ENCODE peak calls at places on chromosomes 2 and 18, in eight cellular contexts. F, R, V, S, A, L, I and Z are unnamed samples.

GRCh38 chr2:218168635-218169462 is 2.1 kb upstream of the CXCR1 start:
- DNase-seq in A (peak), S (peak), R (peak), V (peak), F (peak), I (peak), L (peak), Z (peak)

GRCh38 chr2:206164261-206164862 is 4.7 kb downstream of the EEF1B2 start:
- DNase-seq in V (no peak), L (peak), S (peak), A (no peak), F (no peak), I (no peak), R (peak), Z (no peak)

GRCh38 chr2:121860033-121860810 is 104.8 kb downstream of the TSN start:
- DNase-seq in V (no peak), R (no peak), F (no peak), A (no peak), L (peak), I (no peak), S (no peak), Z (peak)

GRCh38 chr2:217617496-217618085 is 385.2 kb downstream of the TNS1 start:
- DNase-seq in R (no peak), V (no peak), I (no peak), A (no peak), S (no peak), L (peak), F (no peak), Z (no peak)

GRCh38 chr2:238403632-238404405 is 22.9 kb upstream of the ASB1 start:
- DNase-seq in V (no peak), L (no peak), A (no peak), I (no peak), R (peak), F (peak), S (no peak), Z (no peak)

GRCh38 chr2:67600472-67600871 is 203.3 kb downstream of the ETAA1 start:
- DNase-seq in R (no peak), L (no peak), A (no peak), V (no peak), I (peak), S (no peak), F (no peak), Z (no peak)

GRCh38 chr2:8015848-8016580 is 665.8 kb upstream of the ID2 start:
- DNase-seq in V (no peak), S (no peak), F (no peak), I (no peak), R (no peak), L (no peak), A (no peak), Z (no peak)

GRCh38 chr2:53668624-53669026 is 99.0 kb upstream of the CHAC2 start:
- DNase-seq in R (no peak), V (no peak), F (no peak), A (no peak), S (no peak), I (peak), L (no peak), Z (no peak)

GRCh38 chr2:636649-637405 is 40.4 kb downstream of the TMEM18 start:
- DNase-seq in A (peak), R (peak), F (peak), L (peak), V (peak), I (peak), S (peak), Z (peak)

GRCh38 chr18:61679836-61680235 is 213.0 kb downstream of the RNF152 start:
- DNase-seq in F (no peak), R (no peak), A (no peak), I (no peak), S (no peak), L (no peak), V (no peak), Z (no peak)

GRCh38 chr2:27075219-27075871 is 3.1 kb upstream of the EMILIN1 start:
- DNase-seq in L (peak), V (peak), I (no peak), F (peak), R (no peak), S (peak), A (peak), Z (no peak)

GRCh38 chr2:127154985-127155650 is 48.2 kb upstream of the BIN1 start:
- DNase-seq in R (no peak), F (no peak), S (no peak), A (peak), L (peak), I (no peak), V (no peak), Z (no peak)

GRCh38 chr2:108215794-108216211 is 24.0 kb upstream of the SULT1C3 start:
- DNase-seq in V (no peak), F (peak), L (peak), R (peak), A (no peak), S (no peak), I (no peak), Z (peak)

GRCh38 chr2:71458413-71459083 is 5.2 kb downstream of the DYSF start:
- DNase-seq in A (no peak), S (no peak), R (no peak), V (peak), L (peak), F (no peak), I (no peak), Z (peak)

GRCh38 chr2:61707984-61708852 is 145.6 kb downstream of the FAM161A start:
- DNase-seq in I (no peak), R (peak), A (no peak), L (peak), F (peak), V (peak), S (no peak), Z (peak)

GRCh38 chr2:188607501-188607900 is 315.8 kb downstream of the GULP1 start:
- DNase-seq in S (no peak), I (no peak), L (no peak), R (no peak), A (no peak), F (no peak), V (no peak), Z (no peak)

GRCh38 chr2:168635065-168635577 is 167.3 kb upstream of the NOSTRIN start:
- DNase-seq in L (peak), A (peak), I (no peak), R (no peak), V (peak), F (peak), S (no peak), Z (no peak)

GRCh38 chr2:133200684-133201421 is 367.4 kb downstream of the NCKAP5 start:
- DNase-seq in F (no peak), R (no peak), I (no peak), L (peak), A (no peak), S (no peak), V (no peak), Z (peak)

GRCh38 chr2:223108376-223109100 is 56.5 kb downstream of the KCNE4 start:
- DNase-seq in I (no peak), F (no peak), V (no peak), A (no peak), L (no peak), S (no peak), R (no peak), Z (no peak)

GRCh38 chr18:48926420-48926857 is 24.3 kb downstream of the SMAD7 start:
- DNase-seq in L (no peak), A (no peak), R (peak), F (peak), V (no peak), I (no peak), S (no peak), Z (no peak)

GRCh38 chr2:62705859-62706720 is 577 bp downstream of the EHBP1 start:
- DNase-seq in R (peak), S (peak), A (peak), V (peak), I (peak), L (peak), F (peak), Z (peak)

GRCh38 chr2:168571061-168571460 is 115.0 kb downstream of the CERS6 start:
- DNase-seq in I (no peak), F (no peak), V (no peak), R (no peak), S (no peak), A (no peak), L (peak), Z (no peak)

GRCh38 chr18:74281011-74281638 is 10.6 kb downstream of the CYB5A start:
- DNase-seq in A (no peak), S (no peak), I (no peak), V (no peak), R (no peak), F (no peak), L (no peak), Z (no peak)

GRCh38 chr18:46756559-46757201 is at the start of gene ST8SIA5:
- DNase-seq in V (no peak), S (no peak), I (no peak), L (no peak), F (no peak), R (no peak), A (no peak), Z (no peak)

GRCh38 chr2:78351208-78351607 is 674.3 kb upstream of the REG3G start:
- DNase-seq in L (no peak), S (no peak), I (no peak), F (no peak), R (no peak), A (no peak), V (no peak), Z (no peak)

GRCh38 chr2:218991674-218992168 is 1.5 kb downstream of the CRYBA2 start:
- DNase-seq in I (peak), V (no peak), R (no peak), A (peak), S (no peak), F (no peak), L (peak), Z (peak)

GRCh38 chr2:146321175-146321574 is 1523.7 kb upstream of the ACVR2A start:
- DNase-seq in S (no peak), L (peak), R (no peak), F (no peak), V (no peak), A (no peak), I (no peak), Z (no peak)

GRCh38 chr2:162085090-162085891 is 11.3 kb upstream of the DPP4 start:
- DNase-seq in L (peak), R (peak), F (no peak), S (no peak), V (no peak), I (no peak), A (no peak), Z (peak)

GRCh38 chr18:69408522-69408921 is 7.8 kb downstream of the DOK6 start:
- DNase-seq in L (no peak), A (no peak), R (no peak), F (no peak), V (no peak), I (no peak), S (no peak), Z (no peak)

GRCh38 chr2:11082880-11083279 is 72.4 kb upstream of the SLC66A3 start:
- DNase-seq in R (no peak), I (no peak), V (no peak), S (no peak), L (peak), A (no peak), F (no peak), Z (no peak)

GRCh38 chr2:81984969-81985637 is 1680.6 kb upstream of the LRRTM1 start:
- DNase-seq in I (no peak), F (no peak), A (no peak), L (no peak), R (no peak), S (no peak), V (no peak), Z (no peak)

GRCh38 chr18:50656396-50656795 is 96.5 kb downstream of the MAPK4 start:
- DNase-seq in L (no peak), A (no peak), S (no peak), F (no peak), V (no peak), R (no peak), I (no peak), Z (no peak)

GRCh38 chr18:5510109-5510846 is 33.5 kb downstream of the EPB41L3 start:
- DNase-seq in A (no peak), L (peak), I (no peak), F (no peak), V (no peak), R (no peak), S (no peak), Z (no peak)

GRCh38 chr18:35131387-35132283 is 90.4 kb downstream of the MAPRE2 start:
- DNase-seq in F (no peak), V (no peak), L (peak), S (no peak), I (no peak), R (no peak), A (no peak), Z (no peak)

GRCh38 chr2:221502270-221502973 is 69.7 kb downstream of the EPHA4 start:
- DNase-seq in S (no peak), V (no peak), I (no peak), A (no peak), R (no peak), L (peak), F (no peak), Z (no peak)

GRCh38 chr2:45918816-45919655 is 267.6 kb downstream of the PRKCE start:
- DNase-seq in F (peak), I (no peak), A (no peak), R (no peak), S (no peak), V (no peak), L (no peak), Z (no peak)

DNA sequence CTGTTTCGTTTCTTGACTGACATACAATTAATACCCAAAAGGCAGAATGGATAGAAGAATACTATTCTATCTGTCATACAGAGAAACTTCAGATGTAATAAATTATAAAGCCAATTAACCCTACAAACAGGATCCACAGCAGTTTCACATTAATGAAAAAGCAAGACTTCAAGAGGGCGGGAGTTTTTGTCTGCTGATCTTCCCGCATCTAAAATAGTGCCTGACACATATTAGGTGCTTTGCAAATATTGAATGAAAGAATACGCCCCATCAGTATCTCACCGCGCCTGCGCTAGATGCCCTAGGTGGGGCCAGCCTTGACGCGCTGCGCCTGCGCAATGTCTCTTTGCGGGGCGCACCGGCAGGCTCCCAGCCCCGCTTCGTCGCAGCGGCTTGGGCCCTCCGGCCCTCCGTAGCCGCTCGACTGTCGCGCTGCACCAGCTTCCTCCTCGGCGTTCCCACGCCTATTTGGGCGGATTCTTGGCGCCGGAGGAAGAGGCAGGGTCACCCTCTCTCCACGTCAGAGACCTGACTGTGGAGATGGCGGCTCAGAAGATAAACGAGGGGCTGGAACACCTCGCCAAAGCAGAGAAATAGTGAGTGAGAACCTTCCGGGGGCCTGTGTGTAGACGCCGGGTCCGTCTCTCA is at the start of gene NAPG:
- DNase-seq in I (peak), A (peak), F (peak), V (peak), R (peak), L (peak), S (peak), Z (peak)
- TF ChIP-seq POLR2A in I (peak), A (no peak), F (no peak), V (no peak), R (peak), L (peak), S (peak), Z (peak)

DNA sequence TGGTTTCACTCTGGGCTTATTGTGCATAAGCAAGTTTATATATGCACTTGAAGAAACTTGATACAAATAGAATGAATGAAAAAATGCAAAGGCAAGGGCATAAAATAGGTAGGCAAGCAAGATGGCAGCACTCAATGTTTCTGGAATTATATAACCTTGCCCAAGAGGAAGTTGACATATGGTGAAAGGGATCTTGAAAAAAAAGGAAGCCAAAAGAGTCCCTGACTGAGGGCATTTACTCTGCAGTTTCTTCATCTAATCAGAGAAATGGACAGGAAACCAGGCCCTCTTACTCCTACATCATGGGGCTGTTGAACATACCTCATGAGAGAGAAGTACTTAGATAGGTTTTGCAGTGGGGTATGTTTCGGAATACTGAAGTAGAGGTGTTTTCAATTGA is 53.3 kb downstream of the PLCL1 start:
- DNase-seq in L (no peak), S (no peak), I (no peak), A (no peak), F (no peak), V (no peak), R (no peak), Z (no peak)
- TF ChIP-seq POLR2A in L (no peak), S (no peak), I (no peak), A (no peak), F (no peak), V (no peak), R (no peak), Z (no peak)

GRCh38 chr2:231924889-231925275 is 1.3 kb downstream of the NPPC start:
- DNase-seq in I (peak), A (no peak), V (no peak), L (no peak), S (no peak), F (no peak), R (no peak), Z (no peak)

GRCh38 chr2:231926761-231927565 is 767 bp upstream of the NPPC start:
- DNase-seq in I (no peak), V (no peak), A (peak), L (peak), F (no peak), R (no peak), S (no peak), Z (no peak)

GRCh38 chr2:231927566-231927890 is 1.3 kb upstream of the NPPC start:
- DNase-seq in S (no peak), L (no peak), F (no peak), A (peak), I (no peak), R (no peak), V (no peak), Z (no peak)

GRCh38 chr2:231925303-231926179 is 655 bp downstream of the NPPC start:
- DNase-seq in I (peak), A (peak), L (peak), V (peak), S (peak), F (peak), R (peak), Z (peak)

DNA sequence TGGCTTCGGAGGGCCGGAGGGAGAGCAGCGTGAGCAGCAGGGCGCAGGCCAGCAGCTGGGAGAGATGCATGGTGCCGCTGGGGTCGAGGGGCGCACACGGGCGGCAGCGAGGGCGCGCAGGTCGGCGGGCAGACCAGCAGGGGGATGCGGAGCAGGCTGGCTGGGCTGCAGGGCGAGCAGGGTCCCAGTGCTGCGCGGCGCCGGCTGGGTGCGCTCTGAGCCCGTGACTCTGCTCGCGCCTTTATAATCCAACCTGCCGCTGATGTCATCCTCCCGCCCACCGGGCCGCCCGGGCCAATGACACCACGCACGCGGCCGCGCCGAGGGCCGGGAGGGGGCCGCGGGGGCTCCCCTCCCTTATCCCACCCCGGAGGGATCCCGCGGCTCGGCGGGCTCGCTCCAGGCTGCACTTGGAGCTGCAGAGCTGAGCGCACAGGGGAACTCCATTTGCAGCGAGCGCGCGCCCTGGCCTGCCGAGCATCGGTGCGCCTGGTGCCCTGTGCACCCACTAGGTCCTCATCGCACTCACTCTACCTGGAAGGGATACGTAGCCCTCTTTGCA is at the start of gene NPPC:
- DNase-seq in R (peak), F (peak), I (peak), L (peak), S (no peak), V (peak), A (peak), Z (no peak)
- TF ChIP-seq POLR2A in R (no peak), F (no peak), I (no peak), L (peak), S (no peak), V (no peak), A (no peak), Z (peak)

GRCh38 chr2:64469261-64469660 is 15.3 kb downstream of the LGALSL start:
- DNase-seq in R (no peak), F (no peak), I (no peak), V (no peak), S (no peak), A (no peak), L (no peak), Z (no peak)

GRCh38 chr2:64470071-64470470 is 16.1 kb downstream of the LGALSL start:
- DNase-seq in L (no peak), S (no peak), A (no peak), V (no peak), I (no peak), F (no peak), R (no peak), Z (no peak)

GRCh38 chr2:64467463-64467843 is 13.5 kb downstream of the LGALSL start:
- DNase-seq in A (peak), I (no peak), L (no peak), S (no peak), F (no peak), V (no peak), R (no peak), Z (no peak)

GRCh38 chr2:64463784-64464183 is 9.8 kb downstream of the LGALSL start:
- DNase-seq in R (no peak), S (no peak), A (no peak), V (no peak), I (no peak), F (no peak), L (peak), Z (no peak)

GRCh38 chr2:64466696-64467462 is 12.9 kb downstream of the LGALSL start:
- DNase-seq in R (no peak), L (no peak), I (no peak), V (no peak), F (no peak), A (no peak), S (no peak), Z (no peak)
- TF ChIP-seq POLR2A in R (no peak), L (no peak), I (no peak), V (no peak), F (no peak), A (no peak), S (no peak), Z (no peak)

DNA sequence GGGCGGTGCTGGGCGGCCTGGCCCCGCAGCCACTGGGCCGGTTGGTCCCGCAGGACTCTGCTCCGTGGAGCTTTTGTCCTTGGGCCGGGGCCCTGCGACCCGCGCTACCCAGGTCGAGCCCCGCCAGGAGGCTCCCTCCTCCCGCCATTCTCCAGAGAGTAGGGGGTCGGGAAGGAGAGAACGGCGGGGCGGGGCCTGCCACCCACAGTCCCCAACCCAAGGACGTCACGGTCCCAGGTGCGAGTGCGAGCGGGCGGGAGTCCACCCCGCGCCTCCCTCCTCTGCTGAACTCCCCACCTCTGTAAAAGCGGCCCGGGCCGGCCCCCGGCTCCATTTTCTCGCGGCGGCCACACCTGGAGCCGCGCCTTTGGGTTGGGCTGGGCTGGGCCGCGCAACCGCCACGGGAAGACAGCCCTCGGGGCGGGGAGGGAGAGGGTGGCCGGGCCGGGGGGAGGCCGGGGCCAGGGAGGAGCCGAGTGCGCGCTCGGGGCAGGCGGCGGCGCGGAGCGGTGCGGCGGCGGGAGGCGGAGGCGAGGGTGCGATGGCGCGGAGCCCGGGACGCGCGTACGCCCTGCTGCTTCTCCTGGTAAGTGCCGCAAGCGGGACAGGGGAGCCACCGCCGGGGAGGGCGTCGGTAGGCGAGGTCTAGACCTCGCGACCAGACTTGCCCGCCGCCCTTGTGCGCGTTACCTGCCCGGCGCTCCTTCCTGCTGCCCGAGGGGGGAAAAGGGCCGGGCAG is at the start of gene DSG2:
- DNase-seq in S (no peak), R (peak), L (no peak), A (peak), V (peak), F (peak), I (peak), Z (peak)
- TF ChIP-seq POLR2A in S (peak), R (peak), L (no peak), A (no peak), V (no peak), F (no peak), I (peak), Z (peak)